ENCODE peak calls at places on chromosomes 3 and 15, in ten cellular contexts. I is fibroblast of the aortic adventitia, B is CD14-positive monocyte, F is transverse colon, C is NCI-H2171 treated with DMSO at 0.1 percent for 48 hours, A is heart left ventricle, H is T47D, U is SHP77, P is activated gamma-delta T cell treated with Interleukin-2 at 50 U/mL for 16 hours, R is AG04450. J is an unnamed sample.

GRCh38 chr15:68299436-68299835 is 21.9 kb downstream of the FEM1B start:
- DNase-seq in I (no peak), B (no peak), F (no peak), C (no peak), A (no peak), H (no peak), U (no peak), P (no peak), R (no peak), J (peak; percentile 25)

GRCh38 chr3:185658504-185658912 is 72.4 kb downstream of the SENP2 start:
- DNase-seq in I (peak; percentile 99), B (no peak), F (peak; percentile 65), C (no peak), A (no peak), H (no peak), U (no peak), P (no peak), R (peak; percentile 94), J (peak; percentile 98)

GRCh38 chr3:100271522-100271921 is 10.7 kb downstream of the TBC1D23 start:
- DNase-seq in I (no peak), B (no peak), F (no peak), C (no peak), A (no peak), H (no peak), U (no peak), P (no peak), R (no peak), J (no peak)

GRCh38 chr3:157201648-157202278 is 41.8 kb upstream of the CCNL1 start:
- DNase-seq in I (peak; percentile 76), B (no peak), F (no peak), C (peak; percentile 58), A (no peak), H (peak; percentile 46), U (peak; percentile 29), P (no peak), R (no peak), J (peak; percentile 78)

GRCh38 chr3:17231537-17232261 is 346.9 kb downstream of the PLCL2 start:
- DNase-seq in I (no peak), B (no peak), F (no peak), C (no peak), A (no peak), H (no peak), U (no peak), P (no peak), R (no peak), J (no peak)

GRCh38 chr3:55893045-55893664 is 406.0 kb upstream of the WNT5A start:
- DNase-seq in I (no peak), B (no peak), F (no peak), C (no peak), A (no peak), H (no peak), U (no peak), P (no peak), R (peak; percentile 39), J (no peak)

GRCh38 chr3:53709856-53710674 is 136.2 kb downstream of the CHDH start:
- DNase-seq in I (peak; percentile 74), B (peak; percentile 68), F (peak; percentile 60), C (peak; percentile 51), A (peak; percentile 62), H (peak; percentile 29), U (peak; percentile 61), P (peak; percentile 40), R (peak; percentile 21), J (peak; percentile 70)

GRCh38 chr3:189714991-189715961 is 84.1 kb downstream of the TP63 start:
- DNase-seq in I (peak; percentile 79), B (no peak), F (no peak), C (no peak), A (no peak), H (no peak), U (no peak), P (no peak), R (no peak), J (peak; percentile 67)

GRCh38 chr3:124916837-124917409 is 17.6 kb downstream of the MUC13 start:
- DNase-seq in I (no peak), B (no peak), F (no peak), C (no peak), A (peak; percentile 20), H (no peak), U (no peak), P (no peak), R (no peak), J (no peak)

GRCh38 chr3:146093928-146094327 is 67.1 kb downstream of the PLOD2 start:
- DNase-seq in I (peak; percentile 38), B (no peak), F (no peak), C (no peak), A (no peak), H (no peak), U (no peak), P (no peak), R (no peak), J (peak; percentile 48)

GRCh38 chr3:179706233-179706632 is 53.4 kb downstream of the USP13 start:
- DNase-seq in I (no peak), B (no peak), F (no peak), C (no peak), A (no peak), H (no peak), U (no peak), P (no peak), R (no peak), J (no peak)

GRCh38 chr3:128415773-128416577 is 50.7 kb downstream of the DNAJB8 start:
- DNase-seq in I (no peak), B (no peak), F (no peak), C (no peak), A (no peak), H (no peak), U (no peak), P (no peak), R (no peak), J (no peak)

GRCh38 chr3:22371592-22372291 is 620.7 kb upstream of the ZNF385D start:
- DNase-seq in I (no peak), B (no peak), F (no peak), C (no peak), A (no peak), H (no peak), U (no peak), P (no peak), R (no peak), J (no peak)

GRCh38 chr15:60667190-60667868 is 188.4 kb upstream of the ICE2 start:
- DNase-seq in I (no peak), B (no peak), F (no peak), C (no peak), A (no peak), H (no peak), U (no peak), P (no peak), R (no peak), J (no peak)

GRCh38 chr3:127799476-127800222 is 22.7 kb downstream of the MGLL start:
- DNase-seq in I (peak; percentile 84), B (no peak), F (no peak), C (no peak), A (no peak), H (no peak), U (no peak), P (no peak), R (peak; percentile 80), J (peak; percentile 98)

GRCh38 chr3:59212128-59212764 is 162.4 kb upstream of the CFAP20DC start:
- DNase-seq in I (peak; percentile 78), B (no peak), F (no peak), C (peak; percentile 46), A (no peak), H (peak; percentile 25), U (peak; percentile 15), P (no peak), R (peak; percentile 16), J (peak; percentile 61)

GRCh38 chr3:190281308-190282051 is 40.8 kb downstream of the CLDN1 start:
- DNase-seq in I (peak; percentile 22), B (no peak), F (no peak), C (no peak), A (no peak), H (no peak), U (no peak), P (no peak), R (no peak), J (peak; percentile 53)

GRCh38 chr3:173502983-173503568 is 105.5 kb downstream of the NLGN1 start:
- DNase-seq in I (peak; percentile 35), B (no peak), F (no peak), C (peak; percentile 55), A (peak; percentile 32), H (no peak), U (peak; percentile 29), P (no peak), R (no peak), J (peak; percentile 57)

J was measured in cardiac fibroblast.